ENCODE peak calls at places on chromosomes 7 and 10, in four cellular contexts. One of them, this sample, is unnamed.

GRCh38 chr10:89699581-89700064 is 1.8 kb upstream of the KIF20B start:
- DNase-seq in brain microvascular endothelial cell: no peak
- DNase-seq in stimulated activated CD4-positive, alpha-beta T cell treated with anti-CD3 and anti-CD28 coated beads, Interleukin-2, amount 100 ng/mL, for 24 hours: no peak
- DNase-seq in hypothalamus: no peak
- DNase-seq in this sample: peak; percentile 34

GRCh38 chr10:1156921-1157614 is 100.9 kb downstream of the WDR37 start:
- DNase-seq in hypothalamus: no peak
- DNase-seq in stimulated activated CD4-positive, alpha-beta T cell treated with anti-CD3 and anti-CD28 coated beads, Interleukin-2, amount 100 ng/mL, for 24 hours: no peak
- DNase-seq in brain microvascular endothelial cell: no peak
- DNase-seq in this sample: no peak

GRCh38 chr10:7417103-7417623 is 6.3 kb upstream of the SFMBT2 start:
- DNase-seq in hypothalamus: no peak
- DNase-seq in stimulated activated CD4-positive, alpha-beta T cell treated with anti-CD3 and anti-CD28 coated beads, Interleukin-2, amount 100 ng/mL, for 24 hours: no peak
- DNase-seq in brain microvascular endothelial cell: peak; percentile 12
- DNase-seq in this sample: peak; percentile 55

GRCh38 chr10:33333260-33334169 is 952 bp downstream of the NRP1 start:
- DNase-seq in stimulated activated CD4-positive, alpha-beta T cell treated with anti-CD3 and anti-CD28 coated beads, Interleukin-2, amount 100 ng/mL, for 24 hours: peak; percentile 28
- DNase-seq in brain microvascular endothelial cell: peak; percentile 29
- DNase-seq in hypothalamus: no peak
- DNase-seq in this sample: peak; percentile 46

GRCh38 chr10:126921974-126922525 is 16.8 kb downstream of the DOCK1 start:
- DNase-seq in brain microvascular endothelial cell: peak; percentile 88
- DNase-seq in stimulated activated CD4-positive, alpha-beta T cell treated with anti-CD3 and anti-CD28 coated beads, Interleukin-2, amount 100 ng/mL, for 24 hours: no peak
- DNase-seq in hypothalamus: no peak
- DNase-seq in this sample: peak; percentile 39

GRCh38 chr10:132536964-132537712 is 449 bp upstream of the INPP5A start:
- DNase-seq in brain microvascular endothelial cell: peak; percentile 99
- DNase-seq in hypothalamus: peak; percentile 100
- DNase-seq in stimulated activated CD4-positive, alpha-beta T cell treated with anti-CD3 and anti-CD28 coated beads, Interleukin-2, amount 100 ng/mL, for 24 hours: peak; percentile 100
- DNase-seq in this sample: peak; percentile 98

GRCh38 chr7:128176696-128177095 is 64.4 kb upstream of the LEP start:
- DNase-seq in hypothalamus: no peak
- DNase-seq in stimulated activated CD4-positive, alpha-beta T cell treated with anti-CD3 and anti-CD28 coated beads, Interleukin-2, amount 100 ng/mL, for 24 hours: no peak
- DNase-seq in brain microvascular endothelial cell: peak; percentile 9
- DNase-seq in this sample: no peak

GRCh38 chr10:72243822-72244437 is 27.9 kb upstream of the ASCC1 start:
- DNase-seq in stimulated activated CD4-positive, alpha-beta T cell treated with anti-CD3 and anti-CD28 coated beads, Interleukin-2, amount 100 ng/mL, for 24 hours: no peak
- DNase-seq in brain microvascular endothelial cell: peak; percentile 89
- DNase-seq in hypothalamus: peak; percentile 26
- DNase-seq in this sample: peak; percentile 97

GRCh38 chr7:138886501-138886917 is 88.5 kb upstream of the ATP6V0A4 start:
- DNase-seq in hypothalamus: no peak
- DNase-seq in stimulated activated CD4-positive, alpha-beta T cell treated with anti-CD3 and anti-CD28 coated beads, Interleukin-2, amount 100 ng/mL, for 24 hours: no peak
- DNase-seq in brain microvascular endothelial cell: peak; percentile 70
- DNase-seq in this sample: peak; percentile 72

GRCh38 chr7:141381794-141382453 is 169.3 kb upstream of the AGK start:
- DNase-seq in stimulated activated CD4-positive, alpha-beta T cell treated with anti-CD3 and anti-CD28 coated beads, Interleukin-2, amount 100 ng/mL, for 24 hours: no peak
- DNase-seq in brain microvascular endothelial cell: no peak
- DNase-seq in hypothalamus: no peak
- DNase-seq in this sample: peak; percentile 17

GRCh38 chr7:85927226-85927625 is 716.5 kb upstream of the GRM3 start:
- DNase-seq in brain microvascular endothelial cell: no peak
- DNase-seq in hypothalamus: no peak
- DNase-seq in stimulated activated CD4-positive, alpha-beta T cell treated with anti-CD3 and anti-CD28 coated beads, Interleukin-2, amount 100 ng/mL, for 24 hours: no peak
- DNase-seq in this sample: no peak

GRCh38 chr7:100823140-100823525 is 4.2 kb downstream of the EPHB4 start:
- DNase-seq in stimulated activated CD4-positive, alpha-beta T cell treated with anti-CD3 and anti-CD28 coated beads, Interleukin-2, amount 100 ng/mL, for 24 hours: no peak
- DNase-seq in hypothalamus: no peak
- DNase-seq in brain microvascular endothelial cell: no peak
- DNase-seq in this sample: no peak

GRCh38 chr7:30348083-30348560 is 63.7 kb downstream of the ZNRF2 start:
- DNase-seq in brain microvascular endothelial cell: peak; percentile 76
- DNase-seq in stimulated activated CD4-positive, alpha-beta T cell treated with anti-CD3 and anti-CD28 coated beads, Interleukin-2, amount 100 ng/mL, for 24 hours: peak; percentile 20
- DNase-seq in hypothalamus: no peak
- DNase-seq in this sample: peak; percentile 95

GRCh38 chr7:7770228-7770627 is 51.8 kb upstream of the RPA3 start:
- DNase-seq in stimulated activated CD4-positive, alpha-beta T cell treated with anti-CD3 and anti-CD28 coated beads, Interleukin-2, amount 100 ng/mL, for 24 hours: no peak
- DNase-seq in brain microvascular endothelial cell: no peak
- DNase-seq in hypothalamus: no peak
- DNase-seq in this sample: no peak

GRCh38 chr7:115728518-115728917 is 302.0 kb downstream of the TFEC start:
- DNase-seq in brain microvascular endothelial cell: no peak
- DNase-seq in stimulated activated CD4-positive, alpha-beta T cell treated with anti-CD3 and anti-CD28 coated beads, Interleukin-2, amount 100 ng/mL, for 24 hours: no peak
- DNase-seq in hypothalamus: no peak
- DNase-seq in this sample: no peak

GRCh38 chr7:48094861-48095293 is 5.8 kb downstream of the UPP1 start:
- DNase-seq in stimulated activated CD4-positive, alpha-beta T cell treated with anti-CD3 and anti-CD28 coated beads, Interleukin-2, amount 100 ng/mL, for 24 hours: no peak
- DNase-seq in brain microvascular endothelial cell: peak; percentile 54
- DNase-seq in hypothalamus: no peak
- DNase-seq in this sample: peak; percentile 42

GRCh38 chr7:31767686-31768358 is 80.8 kb downstream of the PPP1R17 start:
- DNase-seq in brain microvascular endothelial cell: no peak
- DNase-seq in stimulated activated CD4-positive, alpha-beta T cell treated with anti-CD3 and anti-CD28 coated beads, Interleukin-2, amount 100 ng/mL, for 24 hours: no peak
- DNase-seq in hypothalamus: no peak
- DNase-seq in this sample: no peak

GRCh38 chr10:73920084-73920483 is 9.2 kb downstream of the PLAU start:
- DNase-seq in brain microvascular endothelial cell: no peak
- DNase-seq in hypothalamus: peak; percentile 12
- DNase-seq in stimulated activated CD4-positive, alpha-beta T cell treated with anti-CD3 and anti-CD28 coated beads, Interleukin-2, amount 100 ng/mL, for 24 hours: no peak
- DNase-seq in this sample: peak; percentile 91

GRCh38 chr10:133134411-133135115 is 25.5 kb upstream of the KNDC1 start:
- DNase-seq in stimulated activated CD4-positive, alpha-beta T cell treated with anti-CD3 and anti-CD28 coated beads, Interleukin-2, amount 100 ng/mL, for 24 hours: no peak
- DNase-seq in hypothalamus: no peak
- DNase-seq in brain microvascular endothelial cell: no peak
- DNase-seq in this sample: no peak

GRCh38 chr10:28180654-28181053 is 122.2 kb downstream of the MPP7 start:
- DNase-seq in brain microvascular endothelial cell: peak; percentile 22
- DNase-seq in stimulated activated CD4-positive, alpha-beta T cell treated with anti-CD3 and anti-CD28 coated beads, Interleukin-2, amount 100 ng/mL, for 24 hours: no peak
- DNase-seq in hypothalamus: no peak
- DNase-seq in this sample: no peak

GRCh38 chr10:62374862-62375710 is 917 bp downstream of the ZNF365 start:
- DNase-seq in brain microvascular endothelial cell: no peak
- DNase-seq in stimulated activated CD4-positive, alpha-beta T cell treated with anti-CD3 and anti-CD28 coated beads, Interleukin-2, amount 100 ng/mL, for 24 hours: no peak
- DNase-seq in hypothalamus: no peak
- DNase-seq in this sample: no peak

GRCh38 chr10:971150-971542 is 17.1 kb upstream of the GTPBP4 start:
- DNase-seq in stimulated activated CD4-positive, alpha-beta T cell treated with anti-CD3 and anti-CD28 coated beads, Interleukin-2, amount 100 ng/mL, for 24 hours: no peak
- DNase-seq in hypothalamus: no peak
- DNase-seq in brain microvascular endothelial cell: no peak
- DNase-seq in this sample: no peak

GRCh38 chr10:88346151-88346977 is 236.8 kb downstream of the RNLS start:
- DNase-seq in hypothalamus: no peak
- DNase-seq in stimulated activated CD4-positive, alpha-beta T cell treated with anti-CD3 and anti-CD28 coated beads, Interleukin-2, amount 100 ng/mL, for 24 hours: no peak
- DNase-seq in brain microvascular endothelial cell: peak; percentile 19
- DNase-seq in this sample: no peak

GRCh38 chr7:40874756-40875155 is 740.0 kb downstream of the SUGCT start:
- DNase-seq in brain microvascular endothelial cell: no peak
- DNase-seq in hypothalamus: no peak
- DNase-seq in stimulated activated CD4-positive, alpha-beta T cell treated with anti-CD3 and anti-CD28 coated beads, Interleukin-2, amount 100 ng/mL, for 24 hours: no peak
- DNase-seq in this sample: no peak

GRCh38 chr10:132586731-132587130 is 49.1 kb downstream of the INPP5A start:
- DNase-seq in hypothalamus: no peak
- DNase-seq in stimulated activated CD4-positive, alpha-beta T cell treated with anti-CD3 and anti-CD28 coated beads, Interleukin-2, amount 100 ng/mL, for 24 hours: no peak
- DNase-seq in brain microvascular endothelial cell: no peak
- DNase-seq in this sample: no peak

GRCh38 chr7:79293655-79294142 is 159.8 kb downstream of the MAGI2 start:
- DNase-seq in brain microvascular endothelial cell: peak; percentile 85
- DNase-seq in stimulated activated CD4-positive, alpha-beta T cell treated with anti-CD3 and anti-CD28 coated beads, Interleukin-2, amount 100 ng/mL, for 24 hours: no peak
- DNase-seq in hypothalamus: no peak
- DNase-seq in this sample: peak; percentile 53

GRCh38 chr10:131049051-131049450 is 262.5 kb downstream of the TCERG1L start:
- DNase-seq in brain microvascular endothelial cell: no peak
- DNase-seq in stimulated activated CD4-positive, alpha-beta T cell treated with anti-CD3 and anti-CD28 coated beads, Interleukin-2, amount 100 ng/mL, for 24 hours: no peak
- DNase-seq in hypothalamus: no peak
- DNase-seq in this sample: no peak

GRCh38 chr10:122159159-122159970 is 111.7 kb upstream of the BTBD16 start:
- DNase-seq in brain microvascular endothelial cell: no peak
- DNase-seq in hypothalamus: no peak
- DNase-seq in stimulated activated CD4-positive, alpha-beta T cell treated with anti-CD3 and anti-CD28 coated beads, Interleukin-2, amount 100 ng/mL, for 24 hours: no peak
- DNase-seq in this sample: no peak

GRCh38 chr7:37235813-37236212 is 212.9 kb downstream of the ELMO1 start:
- DNase-seq in hypothalamus: no peak
- DNase-seq in stimulated activated CD4-positive, alpha-beta T cell treated with anti-CD3 and anti-CD28 coated beads, Interleukin-2, amount 100 ng/mL, for 24 hours: no peak
- DNase-seq in brain microvascular endothelial cell: no peak
- DNase-seq in this sample: no peak

GRCh38 chr10:123380491-123381085 is 226.4 kb downstream of the BUB3 start:
- DNase-seq in stimulated activated CD4-positive, alpha-beta T cell treated with anti-CD3 and anti-CD28 coated beads, Interleukin-2, amount 100 ng/mL, for 24 hours: no peak
- DNase-seq in brain microvascular endothelial cell: no peak
- DNase-seq in hypothalamus: no peak
- DNase-seq in this sample: peak; percentile 33

GRCh38 chr7:155184923-155185322 is 112.8 kb upstream of the INSIG1 start:
- DNase-seq in hypothalamus: no peak
- DNase-seq in brain microvascular endothelial cell: no peak
- DNase-seq in stimulated activated CD4-positive, alpha-beta T cell treated with anti-CD3 and anti-CD28 coated beads, Interleukin-2, amount 100 ng/mL, for 24 hours: no peak
- DNase-seq in this sample: no peak

GRCh38 chr10:29692121-29692539 is 57.4 kb upstream of the SVIL start:
- DNase-seq in stimulated activated CD4-positive, alpha-beta T cell treated with anti-CD3 and anti-CD28 coated beads, Interleukin-2, amount 100 ng/mL, for 24 hours: no peak
- DNase-seq in hypothalamus: no peak
- DNase-seq in brain microvascular endothelial cell: no peak
- DNase-seq in this sample: no peak

GRCh38 chr10:80110986-80111385 is 21.5 kb upstream of the PLAC9 start:
- DNase-seq in stimulated activated CD4-positive, alpha-beta T cell treated with anti-CD3 and anti-CD28 coated beads, Interleukin-2, amount 100 ng/mL, for 24 hours: no peak
- DNase-seq in hypothalamus: no peak
- DNase-seq in brain microvascular endothelial cell: no peak
- DNase-seq in this sample: no peak

GRCh38 chr10:814536-815302 is 116.8 kb downstream of the LARP4B start:
- DNase-seq in brain microvascular endothelial cell: no peak
- DNase-seq in hypothalamus: no peak
- DNase-seq in stimulated activated CD4-positive, alpha-beta T cell treated with anti-CD3 and anti-CD28 coated beads, Interleukin-2, amount 100 ng/mL, for 24 hours: no peak
- DNase-seq in this sample: no peak

GRCh38 chr10:99667108-99667751 is 7.9 kb downstream of the ENTPD7 start:
- DNase-seq in hypothalamus: no peak
- DNase-seq in brain microvascular endothelial cell: peak; percentile 77
- DNase-seq in stimulated activated CD4-positive, alpha-beta T cell treated with anti-CD3 and anti-CD28 coated beads, Interleukin-2, amount 100 ng/mL, for 24 hours: no peak
- DNase-seq in this sample: peak; percentile 38